ENCODE peak calls at places on chromosomes 2 and 18, in seven cellular contexts. Q is H9, Y is mesenchymal stem cell, C is H1, U is IMR-90, I is mesendoderm, H is trophoblast cell. D is an unnamed sample.

GRCh38 chr18:57366528-57367081 is 14.2 kb downstream of the ST8SIA3 start:
- DNase-seq in Q (no peak), Y (no peak), C (no peak), U (no peak), I (no peak), H (no peak), D (no peak)

GRCh38 chr2:231672617-231673347 is 35.5 kb upstream of the PTMA start:
- DNase-seq in Q (peak; percentile 94), Y (peak; percentile 80), C (no peak), U (peak; percentile 32), I (peak; percentile 93), H (peak; percentile 77), D (no peak)

GRCh38 chr2:53235836-53236582 is 531.6 kb upstream of the CHAC2 start:
- DNase-seq in Q (no peak), Y (no peak), C (no peak), U (no peak), I (no peak), H (no peak), D (no peak)

GRCh38 chr2:199457147-199458016 is at the start of gene SATB2:
- DNase-seq in Q (peak; percentile 72), Y (peak; percentile 71), C (no peak), U (peak; percentile 78), I (peak; percentile 81), H (peak; percentile 62), D (peak; percentile 31)

GRCh38 chr2:44324971-44325426 is 36.3 kb downstream of the PREPL start:
- DNase-seq in Q (no peak), Y (peak; percentile 20), C (no peak), U (peak; percentile 75), I (peak; percentile 77), H (no peak), D (no peak)

GRCh38 chr2:106575955-106576354 is 88.8 kb downstream of the CD8B2 start:
- DNase-seq in Q (peak; percentile 57), Y (peak; percentile 18), C (no peak), U (peak; percentile 56), I (peak; percentile 96), H (peak; percentile 80), D (peak; percentile 33)

GRCh38 chr2:196130039-196130825 is 41.1 kb downstream of the STK17B start:
- DNase-seq in Q (no peak), Y (no peak), C (no peak), U (no peak), I (peak; percentile 48), H (no peak), D (no peak)

GRCh38 chr2:135948642-135949355 is 36.6 kb downstream of the DARS1 start:
- DNase-seq in Q (no peak), Y (peak; percentile 81), C (no peak), U (peak; percentile 83), I (peak; percentile 37), H (peak; percentile 68), D (no peak)

GRCh38 chr18:48813833-48814489 is 136.8 kb downstream of the SMAD7 start:
- DNase-seq in Q (peak; percentile 9), Y (no peak), C (no peak), U (no peak), I (peak; percentile 95), H (no peak), D (no peak)

GRCh38 chr18:61765097-61765496 is 127.7 kb downstream of the RNF152 start:
- DNase-seq in Q (no peak), Y (peak; percentile 61), C (no peak), U (peak; percentile 81), I (peak; percentile 47), H (peak; percentile 54), D (peak; percentile 11)

GRCh38 chr18:58900015-58900649 is 35.5 kb downstream of the ZNF532 start:
- DNase-seq in Q (no peak), Y (no peak), C (no peak), U (no peak), I (no peak), H (no peak), D (no peak)

GRCh38 chr18:9017170-9017899 is 85.2 kb upstream of the NDUFV2 start:
- DNase-seq in Q (no peak), Y (peak; percentile 93), C (peak; percentile 61), U (peak; percentile 94), I (peak; percentile 87), H (peak; percentile 74), D (peak; percentile 29)

GRCh38 chr2:200408428-200409311 is 101.2 kb downstream of the KCTD18 start:
- DNase-seq in Q (no peak), Y (peak; percentile 94), C (no peak), U (peak; percentile 97), I (no peak), H (peak; percentile 84), D (no peak)

GRCh38 chr18:23263551-23264235 is 128.4 kb downstream of the CABLES1 start:
- DNase-seq in Q (no peak), Y (no peak), C (no peak), U (no peak), I (no peak), H (no peak), D (no peak)

GRCh38 chr18:6728318-6728717 is 1.2 kb upstream of the ARHGAP28 start:
- DNase-seq in Q (no peak), Y (no peak), C (no peak), U (no peak), I (no peak), H (no peak), D (no peak)

GRCh38 chr2:60118061-60118460 is 435.4 kb downstream of the BCL11A start:
- DNase-seq in Q (no peak), Y (no peak), C (no peak), U (no peak), I (peak; percentile 21), H (no peak), D (no peak)

GRCh38 chr2:63048367-63049171 is 2.1 kb upstream of the OTX1 start:
- DNase-seq in Q (peak; percentile 74), Y (peak; percentile 47), C (no peak), U (no peak), I (peak; percentile 67), H (no peak), D (peak; percentile 53)

GRCh38 chr2:63051795-63052333 is 1.2 kb downstream of the OTX1 start:
- DNase-seq in Q (peak; percentile 35), Y (peak; percentile 5), C (no peak), U (no peak), I (peak; percentile 11), H (no peak), D (peak; percentile 18)

GRCh38 chr2:63049291-63050185 is 1.1 kb upstream of the OTX1 start:
- DNase-seq in Q (peak; percentile 52), Y (peak; percentile 21), C (no peak), U (peak; percentile 8), I (peak; percentile 60), H (no peak), D (peak; percentile 41)

GRCh38 chr2:63050916-63051794 is 525 bp downstream of the OTX1 start:
- DNase-seq in Q (peak; percentile 75), Y (peak; percentile 31), C (no peak), U (no peak), I (peak; percentile 65), H (peak; percentile 23), D (peak; percentile 23)

GRCh38 chr2:63050186-63050915 is at the start of gene OTX1:
- DNase-seq in Q (peak; percentile 90), Y (no peak), C (no peak), U (peak; percentile 21), I (peak; percentile 84), H (peak; percentile 55), D (peak; percentile 76)
- H3K27ac ChIP-seq in Q (no peak within 1 kb of the TSS), Y (no peak within 1 kb of the TSS), C (no peak within 1 kb of the TSS), U (no peak within 1 kb of the TSS), I (peak within 1 kb of the TSS; percentile 42), H (no peak within 1 kb of the TSS), D (peak within 1 kb of the TSS; percentile 66)

GRCh38 chr18:68456985-68457384 is 257.9 kb downstream of the TMX3 start:
- DNase-seq in Q (no peak), Y (no peak), C (no peak), U (peak; percentile 50), I (no peak), H (peak; percentile 67), D (no peak)
- H2BK120ac ChIP-seq in Q (no peak overlapping the region), Y (no peak overlapping the region), C (no peak overlapping the region), U (peak overlapping the region; percentile 82), I (no peak overlapping the region), H (no peak overlapping the region), D (no peak overlapping the region)

DNA sequence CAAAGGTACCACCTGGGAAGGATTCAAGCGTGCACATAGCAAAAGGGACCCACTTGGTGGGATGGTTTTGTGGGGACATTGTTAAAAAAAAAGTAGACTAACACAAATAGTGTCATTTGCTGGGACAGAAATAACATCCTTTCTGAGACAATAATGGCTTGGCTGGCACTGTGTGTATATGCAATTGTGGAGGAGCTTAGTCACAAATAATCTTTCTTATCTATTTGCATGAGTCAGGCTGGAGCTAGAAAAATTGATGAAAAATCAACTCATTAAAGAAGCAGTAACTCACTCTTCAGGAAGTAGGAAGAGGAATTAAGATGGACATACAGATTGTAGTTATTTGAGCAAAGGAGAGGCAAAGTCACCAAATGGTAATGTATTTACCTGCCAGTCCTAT is 29.5 kb upstream of the ITGB6 start:
- DNase-seq in Q (no peak), Y (peak; percentile 65), C (no peak), U (peak; percentile 62), I (no peak), H (peak; percentile 46), D (no peak)
- H3K9ac ChIP-seq in Q (no peak overlapping the region), Y (no peak overlapping the region), C (no peak overlapping the region), U (no peak overlapping the region), I (no peak overlapping the region), H (no peak overlapping the region), D (no peak overlapping the region)

GRCh38 chr2:177153805-177154204 is 58.8 kb upstream of the HNRNPA3 start:
- DNase-seq in Q (no peak), Y (no peak), C (no peak), U (no peak), I (no peak), H (no peak), D (no peak)

GRCh38 chr2:177149155-177149503 is 63.5 kb upstream of the HNRNPA3 start:
- DNase-seq in Q (no peak), Y (no peak), C (no peak), U (no peak), I (no peak), H (no peak), D (no peak)

GRCh38 chr2:177155631-177156030 is 57.0 kb upstream of the HNRNPA3 start:
- DNase-seq in Q (no peak), Y (no peak), C (no peak), U (no peak), I (no peak), H (no peak), D (no peak)

GRCh38 chr2:177154809-177155208 is 57.8 kb upstream of the HNRNPA3 start:
- DNase-seq in Q (no peak), Y (no peak), C (no peak), U (no peak), I (no peak), H (no peak), D (no peak)
- H3K27ac ChIP-seq in Q (no peak overlapping the region), Y (no peak overlapping the region), C (no peak overlapping the region), U (no peak overlapping the region), I (no peak overlapping the region), H (no peak overlapping the region), D (no peak overlapping the region)

GRCh38 chr2:63741884-63742583 is 99.7 kb upstream of the UGP2 start:
- DNase-seq in Q (no peak), Y (peak; percentile 30), C (no peak), U (peak; percentile 45), I (no peak), H (peak; percentile 86), D (no peak)
- H2BK120ac ChIP-seq in Q (no peak overlapping the region), Y (no peak overlapping the region), C (no peak overlapping the region), U (no peak overlapping the region), I (no peak overlapping the region), H (no peak overlapping the region), D (no peak overlapping the region)